ENCODE peak calls at places on chromosome 10, in ten cellular contexts. X is activated CD4-positive, alpha-beta T cell treated with anti-CD3 and anti-CD28 coated beads for 36 hours; T is kidney; Y is HuH-7; N is NCI-H2029; P is frontal cortex; H is transverse colon; G is GM12865; K is Right ventricle myocardium superior; D is OCI-LY7. B is an unnamed sample.

GRCh38 chr10:103049237-103049636 is 131.1 kb downstream of the CNNM2 start:
- DNase-seq in N (no peak), K (no peak), X (no peak), H (no peak), Y (no peak), G (no peak), D (no peak), T (no peak), P (no peak), B (no peak)

GRCh38 chr10:125707852-125708468 is 11.5 kb upstream of the EDRF1 start:
- DNase-seq in P (no peak), Y (peak), K (no peak), H (no peak), G (no peak), X (no peak), N (no peak), D (no peak), T (no peak), B (peak)

GRCh38 chr10:68543004-68543918 is 15.9 kb upstream of the SLC25A16 start:
- DNase-seq in Y (no peak), N (no peak), K (no peak), X (no peak), G (peak), T (no peak), D (no peak), P (no peak), H (no peak), B (peak)

GRCh38 chr10:96073722-96074121 is 30.3 kb downstream of the CCNJ start:
- DNase-seq in Y (no peak), G (peak), X (peak), P (no peak), H (no peak), T (no peak), D (no peak), N (no peak), K (no peak), B (peak)

GRCh38 chr10:95395947-95396449 is 105.2 kb upstream of the PDLIM1 start:
- DNase-seq in X (no peak), D (no peak), H (no peak), T (peak), N (no peak), K (peak), P (no peak), G (no peak), Y (no peak), B (no peak)

GRCh38 chr10:115710136-115710535 is 562.9 kb downstream of the GFRA1 start:
- DNase-seq in G (no peak), H (no peak), P (no peak), K (no peak), T (no peak), D (no peak), N (no peak), X (no peak), Y (no peak), B (no peak)

GRCh38 chr10:90890347-90890746 is 18.6 kb downstream of the RPP30 start:
- DNase-seq in X (no peak), P (no peak), H (no peak), G (no peak), T (no peak), Y (no peak), D (no peak), K (no peak), N (no peak), B (no peak)

GRCh38 chr10:78960316-78960800 is 108.4 kb upstream of the ZMIZ1 start:
- DNase-seq in Y (no peak), H (peak), D (no peak), X (no peak), N (peak), G (no peak), P (peak), T (no peak), K (peak), B (peak)

GRCh38 chr10:17022898-17023297 is 106.7 kb downstream of the CUBN start:
- DNase-seq in D (no peak), X (no peak), N (no peak), H (no peak), Y (no peak), T (no peak), K (no peak), P (no peak), G (no peak), B (no peak)

GRCh38 chr10:120262857-120263547 is 194.0 kb upstream of the PLPP4 start:
- DNase-seq in P (no peak), K (no peak), X (no peak), H (no peak), N (no peak), G (peak), D (no peak), T (no peak), Y (no peak), B (peak)

GRCh38 chr10:89100680-89101079 is 106.4 kb downstream of the CH25H start:
- DNase-seq in T (no peak), H (no peak), G (no peak), D (no peak), X (no peak), Y (no peak), N (no peak), K (no peak), P (no peak), B (peak)

GRCh38 chr10:115129752-115130151 is 36.6 kb downstream of the ATRNL1 start:
- DNase-seq in X (no peak), P (no peak), Y (no peak), D (peak), N (no peak), T (no peak), G (peak), K (no peak), H (no peak), B (peak)

GRCh38 chr10:43070121-43071085 is 6.5 kb upstream of the RET start:
- DNase-seq in T (peak), G (no peak), N (no peak), X (no peak), H (no peak), D (no peak), K (peak), Y (no peak), P (no peak), B (no peak)

GRCh38 chr10:94069884-94070283 is 76.2 kb downstream of the PLCE1 start:
- DNase-seq in H (no peak), G (no peak), K (no peak), P (no peak), Y (no peak), X (no peak), T (no peak), D (no peak), N (peak), B (peak)

GRCh38 chr10:113444766-113445365 is 108.0 kb upstream of the HABP2 start:
- DNase-seq in X (no peak), K (no peak), H (no peak), P (no peak), N (no peak), G (no peak), T (no peak), Y (no peak), D (no peak), B (no peak)

GRCh38 chr10:125531470-125531869 is 151.5 kb downstream of the TEX36 start:
- DNase-seq in G (no peak), T (no peak), K (no peak), P (no peak), N (no peak), H (no peak), Y (no peak), D (no peak), X (no peak), B (peak)

B was measured in fibroblast of lung.